ENCODE peak calls at places on chromosomes 3 and 15, in five cellular contexts. P is Ammon's horn, B is left cardiac atrium, X is NCI-H2171, D is astrocyte. E is an unnamed sample.

GRCh38 chr3:140128217-140129137 is 193.5 kb downstream of the CLSTN2 start:
- DNase-seq in P (no peak), B (no peak), X (peak), D (no peak), E (no peak)

GRCh38 chr3:133568294-133569014 is 5.0 kb upstream of the CDV3 start:
- DNase-seq in P (no peak), B (no peak), X (no peak), D (peak), E (peak)

GRCh38 chr3:20343790-20344189 is 157.8 kb upstream of the SGO1 start:
- DNase-seq in P (no peak), B (no peak), X (no peak), D (no peak), E (no peak)

GRCh38 chr15:52291204-52291603 is 4.4 kb downstream of the MYO5C start:
- DNase-seq in P (no peak), B (no peak), X (no peak), D (no peak), E (no peak)

GRCh38 chr15:67142142-67143092 is 77.0 kb downstream of the SMAD3 start:
- DNase-seq in P (no peak), B (peak), X (no peak), D (peak), E (no peak)

GRCh38 chr3:47134311-47134710 is 29.6 kb downstream of the SETD2 start:
- DNase-seq in P (no peak), B (no peak), X (no peak), D (no peak), E (no peak)

GRCh38 chr15:44738340-44738984 is 2.1 kb downstream of the TRIM69 start:
- DNase-seq in P (no peak), B (no peak), X (no peak), D (peak), E (no peak)

GRCh38 chr15:71565636-71566160 is 244.7 kb upstream of the NR2E3 start:
- DNase-seq in P (no peak), B (no peak), X (no peak), D (no peak), E (no peak)

GRCh38 chr15:46580487-46580886 is 945.7 kb downstream of the SQOR start:
- DNase-seq in P (no peak), B (no peak), X (no peak), D (no peak), E (no peak)

GRCh38 chr3:141795719-141796435 is 32.7 kb downstream of the GRK7 start:
- DNase-seq in P (no peak), B (peak), X (no peak), D (no peak), E (no peak)

GRCh38 chr3:129688310-129688895 is 81.9 kb upstream of the PLXND1 start:
- DNase-seq in P (peak), B (peak), X (no peak), D (peak), E (peak)

GRCh38 chr3:126119008-126119675 is 35.2 kb upstream of the SLC41A3 start:
- DNase-seq in P (no peak), B (no peak), X (no peak), D (no peak), E (no peak)

GRCh38 chr15:86125775-86126174 is 46.1 kb downstream of the AGBL1 start:
- DNase-seq in P (no peak), B (no peak), X (no peak), D (no peak), E (no peak)

GRCh38 chr3:49276475-49277356 is at the start of gene C3orf62:
- DNase-seq in P (peak), B (peak), X (no peak), D (peak), E (no peak)

GRCh38 chr3:73745429-73746247 is 120.9 kb upstream of the PDZRN3 start:
- DNase-seq in P (peak), B (no peak), X (peak), D (no peak), E (no peak)

E was measured in AG04449.